ENCODE peak calls at places on chromosomes 7 and 10, in six cellular contexts. R is GM12878; U is mammary epithelial cell; K is HCT116; V is psoas muscle; A is CD8-positive, alpha-beta T cell. T is an unnamed sample. For H3K4me1, the result is how much of the 10 kb centered on the place peaks cover.

GRCh38 chr7:7190142-7190541 is 7.8 kb downstream of the C1GALT1 start:
- DNase-seq in A (no peak), V (no peak), U (no peak), R (no peak), K (no peak), T (no peak)

GRCh38 chr10:4650572-4650971 is 175.4 kb upstream of the AKR1E2 start:
- DNase-seq in U (no peak), V (no peak), K (no peak), A (no peak), R (no peak), T (no peak)

GRCh38 chr10:124704428-124704805 is 39.8 kb downstream of the FAM53B start:
- DNase-seq in K (no peak), A (no peak), R (no peak), U (no peak), V (no peak), T (no peak)

GRCh38 chr7:105448181-105448580 is 59.5 kb upstream of the SRPK2 start:
- DNase-seq in R (peak), K (no peak), V (no peak), U (no peak), A (no peak), T (no peak)

GRCh38 chr7:40403664-40404476 is 269.1 kb downstream of the SUGCT start:
- DNase-seq in U (no peak), V (no peak), K (no peak), A (no peak), R (no peak), T (no peak)

GRCh38 chr7:143271240-143271639 is 8.0 kb downstream of the GSTK1 start:
- DNase-seq in V (no peak), A (no peak), K (no peak), U (no peak), R (no peak), T (no peak)

GRCh38 chr10:96450514-96451207 is 63.1 kb downstream of the TLL2 start:
- DNase-seq in V (no peak), R (no peak), K (no peak), U (no peak), A (no peak), T (no peak)

GRCh38 chr10:125064681-125065492 is 95.5 kb downstream of the CTBP2 start:
- DNase-seq in V (peak), K (peak), A (no peak), R (peak), U (peak), T (no peak)

GRCh38 chr7:33639552-33640197 is 265.7 kb upstream of the BMPER start:
- DNase-seq in K (no peak), V (no peak), U (no peak), A (no peak), R (no peak), T (no peak)

GRCh38 chr7:961546-962400 is 7.3 kb upstream of the ADAP1 start:
- DNase-seq in U (no peak), R (no peak), A (no peak), K (no peak), V (peak), T (no peak)

GRCh38 chr7:149773446-149774236 is at the start of gene ZNF467:
- DNase-seq in V (peak), A (peak), R (no peak), K (no peak), U (no peak), T (peak)

GRCh38 chr7:55477781-55478374 is 94.4 kb downstream of the VOPP1 start:
- DNase-seq in A (no peak), U (peak), R (no peak), K (no peak), V (no peak), T (no peak)

GRCh38 chr7:26898917-26899316 is 34.5 kb upstream of the SKAP2 start:
- DNase-seq in R (no peak), K (no peak), V (no peak), A (no peak), U (no peak), T (no peak)

GRCh38 chr10:127776816-127777215 is 39.8 kb downstream of the FOXI2 start:
- DNase-seq in U (peak), R (no peak), K (no peak), A (no peak), V (no peak), T (no peak)

GRCh38 chr7:26709210-26709990 is 155.0 kb downstream of the SKAP2 start:
- DNase-seq in A (no peak), K (no peak), V (no peak), U (peak), R (no peak), T (no peak)

GRCh38 chr10:70376436-70377378 is 5.7 kb downstream of the LRRC20 start:
- DNase-seq in A (no peak), R (no peak), V (no peak), K (no peak), U (peak), T (no peak)

GRCh38 chr7:101725911-101726310 is 91.5 kb upstream of the CUX1 start:
- DNase-seq in K (no peak), V (no peak), A (no peak), U (no peak), R (no peak), T (no peak)

GRCh38 chr10:33476757-33477273 is 142.3 kb upstream of the NRP1 start:
- DNase-seq in K (no peak), V (no peak), R (no peak), U (no peak), A (no peak), T (no peak)

GRCh38 chr7:155560982-155561686 is 14.8 kb upstream of the CNPY1 start:
- DNase-seq in A (no peak), V (no peak), U (peak), R (no peak), K (no peak), T (no peak)

GRCh38 chr7:131546583-131547111 is 9.8 kb downstream of the PODXL start:
- DNase-seq in R (no peak), U (no peak), K (no peak), V (no peak), A (peak), T (no peak)

GRCh38 chr7:130960208-130960988 is 226.4 kb upstream of the KLF14 start:
- DNase-seq in K (peak), V (no peak), R (peak), U (peak), A (peak), T (no peak)

GRCh38 chr7:66859339-66859738 is 61.7 kb upstream of the TMEM248 start:
- DNase-seq in K (no peak), A (no peak), R (no peak), V (no peak), U (no peak), T (no peak)

GRCh38 chr7:141344153-141344935 is 206.9 kb upstream of the AGK start:
- DNase-seq in A (no peak), U (no peak), R (no peak), V (no peak), K (no peak), T (no peak)

GRCh38 chr7:141354251-141354650 is 197.0 kb upstream of the AGK start:
- DNase-seq in U (peak), A (no peak), V (no peak), R (no peak), K (no peak), T (no peak)

GRCh38 chr7:141351175-141351574 is 200.0 kb upstream of the AGK start:
- DNase-seq in R (no peak), K (no peak), V (no peak), U (no peak), A (no peak), T (no peak)

GRCh38 chr7:141349804-141350203 is 201.4 kb upstream of the AGK start:
- DNase-seq in U (no peak), A (no peak), K (no peak), V (no peak), R (no peak), T (no peak)

GRCh38 chr7:141348728-141349127 is 202.5 kb upstream of the AGK start:
- DNase-seq in K (no peak), V (no peak), R (no peak), U (no peak), A (no peak), T (no peak)
- H3K4me1 ChIP-seq in K (under half), V (under half), R (under half), U (under half), A (under half), T (under half)

GRCh38 chr7:30396379-30396778 is 82.2 kb downstream of the NOD1 start:
- DNase-seq in R (no peak), U (no peak), K (no peak), A (no peak), V (no peak), T (no peak)
- TF ChIP-seq CTCF in R (peak), U (no peak), K (peak), A (no peak), V (no peak), T (no peak)

GRCh38 chr10:80411267-80411668 is 2.9 kb downstream of the PRXL2A start:
- DNase-seq in U (no peak), A (no peak), R (no peak), K (no peak), V (no peak), T (no peak)

GRCh38 chr10:80412521-80412920 is 4.2 kb downstream of the PRXL2A start:
- DNase-seq in V (no peak), A (no peak), K (no peak), R (no peak), U (no peak), T (no peak)

GRCh38 chr10:80414126-80414898 is 6.0 kb downstream of the PRXL2A start:
- DNase-seq in U (no peak), A (no peak), V (no peak), R (no peak), K (no peak), T (no peak)

GRCh38 chr10:80411681-80412230 is 3.4 kb downstream of the PRXL2A start:
- DNase-seq in V (no peak), K (no peak), U (peak), A (no peak), R (no peak), T (no peak)

DNA sequence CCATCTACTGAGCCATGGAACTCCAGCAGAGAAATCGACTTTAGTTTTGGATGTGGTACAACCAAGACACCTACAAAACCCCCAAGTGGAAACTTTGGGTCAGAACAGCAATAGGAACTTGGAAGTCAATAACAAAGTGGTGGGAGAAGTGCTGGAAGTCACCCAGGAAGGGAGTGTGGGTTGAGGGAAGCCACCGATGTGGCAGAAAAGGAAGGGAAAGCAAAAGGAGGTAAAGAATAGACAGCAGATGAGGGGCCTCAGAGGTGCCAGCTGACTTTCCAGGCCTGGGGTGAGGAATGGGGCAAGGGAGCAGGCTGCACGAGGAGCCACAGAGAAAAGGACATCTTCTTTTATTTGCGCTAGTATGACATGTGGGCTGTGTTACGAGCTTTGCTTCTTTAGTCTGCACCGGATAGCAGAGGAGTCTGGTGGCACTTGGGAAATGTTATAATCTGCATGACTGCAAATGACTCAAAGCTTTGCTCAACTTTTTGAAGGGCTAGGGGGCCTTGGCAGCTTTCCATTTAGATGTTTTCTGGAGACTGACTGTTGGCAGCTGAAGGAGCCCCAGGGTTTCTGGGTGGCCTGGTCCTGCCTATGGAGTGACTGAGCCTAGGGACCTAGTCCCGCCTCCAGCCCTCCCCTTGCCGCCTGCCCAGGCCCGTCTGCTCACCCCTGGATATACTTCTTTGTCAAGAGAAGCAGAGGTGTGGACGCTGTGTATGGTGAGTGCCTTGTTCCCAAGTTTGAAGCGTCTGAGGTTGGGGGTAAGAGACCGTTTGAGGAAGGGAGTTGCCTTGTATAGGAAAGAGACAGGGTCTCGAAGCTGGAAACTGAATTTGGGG is 5.0 kb downstream of the PRXL2A start:
- DNase-seq in A (no peak), U (peak), V (no peak), K (no peak), R (no peak), T (no peak)
- H3K4me1 ChIP-seq in A (under half), U (under half), V (half or more), K (under half), R (under half), T (under half)

DNA sequence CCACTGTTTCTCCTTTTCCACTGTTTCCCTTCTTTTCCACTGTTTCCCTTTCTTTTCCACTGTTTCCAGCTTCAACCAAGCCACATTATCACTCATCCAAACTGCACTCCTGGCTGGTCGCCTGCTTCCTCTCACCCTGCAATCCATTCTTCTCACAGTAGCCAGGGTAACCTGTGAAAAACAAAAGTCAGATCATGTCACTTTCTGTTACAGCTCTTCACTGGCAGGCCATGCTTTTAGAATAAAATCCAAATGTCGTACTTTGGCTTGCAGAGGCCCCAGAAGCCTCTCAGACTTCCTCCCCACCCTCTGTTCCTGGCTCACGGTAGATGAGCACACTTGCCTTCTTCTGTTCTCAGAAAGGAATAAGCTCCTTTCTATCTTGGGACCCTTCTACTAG is 33.9 kb downstream of the STARD3NL start:
- DNase-seq in K (no peak), V (no peak), R (no peak), U (no peak), A (no peak), T (no peak)
- TF ChIP-seq CTCF in K (no peak), V (no peak), R (no peak), U (no peak), A (no peak), T (no peak)

GRCh38 chr10:76880931-76881330 is 756.7 kb downstream of the KCNMA1 start:
- DNase-seq in R (no peak), K (no peak), U (no peak), V (no peak), A (no peak), T (no peak)
- H3K4me1 ChIP-seq in R (under half), K (under half), U (under half), V (under half), A (under half), T (under half)

GRCh38 chr10:31317652-31318381 is 1.2 kb upstream of the ZEB1 start:
- DNase-seq in R (no peak), A (no peak), U (no peak), K (no peak), V (no peak), T (no peak)

GRCh38 chr10:31319602-31320178 is 674 bp downstream of the ZEB1 start:
- DNase-seq in K (no peak), U (no peak), R (no peak), A (no peak), V (no peak), T (no peak)

GRCh38 chr10:31320179-31320597 is 1.2 kb downstream of the ZEB1 start:
- DNase-seq in A (peak), V (peak), R (no peak), U (peak), K (no peak), T (peak)

GRCh38 chr10:31318382-31318853 is 598 bp upstream of the ZEB1 start:
- DNase-seq in V (peak), R (peak), A (peak), K (peak), U (peak), T (peak)

GRCh38 chr10:31318854-31319601 is at the start of gene ZEB1:
- DNase-seq in K (peak), R (no peak), V (peak), A (peak), U (peak), T (peak)
- TF ChIP-seq CTCF in K (no peak), R (peak), V (peak), A (no peak), U (peak), T (peak)

GRCh38 chr7:117652943-117653700 is 173.3 kb downstream of the CFTR start:
- DNase-seq in K (no peak), U (no peak), A (no peak), V (no peak), R (no peak), T (no peak)

GRCh38 chr7:117656806-117657205 is 177.0 kb downstream of the CFTR start:
- DNase-seq in A (no peak), U (no peak), V (no peak), R (no peak), K (no peak), T (no peak)

GRCh38 chr7:117659453-117660086 is 179.7 kb downstream of the CFTR start:
- DNase-seq in R (no peak), K (no peak), A (no peak), U (no peak), V (no peak), T (no peak)

GRCh38 chr7:117654780-117655179 is 175.0 kb downstream of the CFTR start:
- DNase-seq in A (no peak), U (peak), V (no peak), R (no peak), K (no peak), T (no peak)
- H3K4me1 ChIP-seq in A (under half), U (under half), V (under half), R (under half), K (under half), T (under half)

GRCh38 chr10:75350791-75351190 is 50.8 kb downstream of the ZNF503 start:
- DNase-seq in R (no peak), V (no peak), K (peak), U (peak), A (no peak), T (no peak)
- TF ChIP-seq CTCF in R (no peak), V (no peak), K (no peak), U (peak), A (no peak), T (no peak)

DNA sequence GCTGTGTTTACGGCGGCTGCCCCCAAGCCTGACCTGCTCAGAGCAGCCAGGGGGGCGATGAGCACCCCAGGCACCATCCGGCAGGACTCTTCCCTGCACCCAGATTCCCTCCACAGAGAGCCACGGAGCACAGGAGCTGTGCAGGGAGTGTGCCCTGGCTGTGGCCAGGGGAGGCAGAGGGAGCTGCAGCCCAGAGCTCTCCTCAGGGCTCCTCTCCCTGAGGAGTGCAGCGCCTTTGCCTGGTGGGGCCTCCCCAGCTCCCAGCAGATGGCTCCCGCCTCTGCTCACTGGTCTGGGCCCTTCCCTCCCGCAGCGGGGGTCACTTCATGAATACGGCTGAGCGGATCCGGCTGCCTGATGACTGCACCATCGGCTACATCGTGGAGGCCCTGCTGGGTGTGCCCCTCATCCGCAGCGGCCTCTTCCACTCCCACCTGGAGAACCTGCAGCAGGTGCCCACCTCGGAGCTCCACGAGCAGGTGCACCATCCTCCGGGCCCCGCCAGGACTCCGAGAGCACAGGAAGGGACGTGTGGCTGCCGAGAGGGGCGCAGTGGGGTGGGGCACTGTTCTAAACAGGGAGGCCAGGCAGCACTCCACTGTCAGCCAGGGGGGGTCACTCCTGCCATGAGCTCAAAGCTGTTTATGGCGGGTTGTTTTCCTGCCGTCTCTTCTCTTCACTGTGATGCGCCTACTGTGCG is 6.5 kb downstream of the LFNG start:
- DNase-seq in K (no peak), A (peak), U (no peak), V (no peak), R (no peak), T (no peak)
- H3K4me1 ChIP-seq in K (half or more), A (half or more), U (half or more), V (under half), R (under half), T (under half)